ENCODE peak calls at places on chromosomes 2 and 18, in six cellular contexts. One of them, this sample, is unnamed.

GRCh38 chr2:30332791-30333453 is 101.6 kb downstream of the LBH start:
- DNase-seq in ovary: no peak
- DNase-seq in HFF-Myc: no peak
- DNase-seq in AG10803: no peak
- DNase-seq in fibroblast of lung: no peak
- DNase-seq in right lobe of liver: no peak
- DNase-seq in this sample: no peak

GRCh38 chr2:219344756-219345458 is 12.4 kb upstream of the RESP18 start:
- DNase-seq in ovary: no peak
- DNase-seq in HFF-Myc: no peak
- DNase-seq in AG10803: peak; percentile 37
- DNase-seq in fibroblast of lung: peak; percentile 36
- DNase-seq in right lobe of liver: peak; percentile 53
- DNase-seq in this sample: peak; percentile 20

GRCh38 chr2:202037086-202037485 is 3.4 kb downstream of the FZD7 start:
- DNase-seq in ovary: no peak
- DNase-seq in HFF-Myc: no peak
- DNase-seq in AG10803: peak; percentile 54
- DNase-seq in fibroblast of lung: peak; percentile 61
- DNase-seq in right lobe of liver: no peak
- DNase-seq in this sample: no peak

GRCh38 chr2:19362652-19363473 is 4.4 kb upstream of the OSR1 start:
- DNase-seq in ovary: peak; percentile 84
- DNase-seq in HFF-Myc: peak; percentile 67
- DNase-seq in AG10803: peak; percentile 85
- DNase-seq in fibroblast of lung: peak; percentile 71
- DNase-seq in right lobe of liver: peak; percentile 84
- DNase-seq in this sample: peak; percentile 84

GRCh38 chr2:228657807-228658402 is 476.4 kb upstream of the SPHKAP start:
- DNase-seq in ovary: no peak
- DNase-seq in HFF-Myc: no peak
- DNase-seq in AG10803: peak; percentile 49
- DNase-seq in fibroblast of lung: peak; percentile 29
- DNase-seq in right lobe of liver: no peak
- DNase-seq in this sample: peak; percentile 54

GRCh38 chr2:5692561-5693287 is 540 bp downstream of the SOX11 start:
- DNase-seq in ovary: no peak
- DNase-seq in HFF-Myc: no peak
- DNase-seq in AG10803: peak; percentile 13
- DNase-seq in fibroblast of lung: peak; percentile 72
- DNase-seq in right lobe of liver: no peak
- DNase-seq in this sample: no peak

GRCh38 chr2:38121481-38121880 is 45.5 kb upstream of the CYP1B1 start:
- DNase-seq in ovary: no peak
- DNase-seq in HFF-Myc: no peak
- DNase-seq in AG10803: no peak
- DNase-seq in fibroblast of lung: no peak
- DNase-seq in right lobe of liver: no peak
- DNase-seq in this sample: no peak

GRCh38 chr2:237282568-237283128 is 131.3 kb downstream of the COL6A3 start:
- DNase-seq in ovary: no peak
- DNase-seq in HFF-Myc: no peak
- DNase-seq in AG10803: peak; percentile 80
- DNase-seq in fibroblast of lung: peak; percentile 93
- DNase-seq in right lobe of liver: no peak
- DNase-seq in this sample: peak; percentile 30

GRCh38 chr2:164898475-164898874 is 56.9 kb downstream of the SLC38A11 start:
- DNase-seq in ovary: no peak
- DNase-seq in HFF-Myc: no peak
- DNase-seq in AG10803: peak; percentile 50
- DNase-seq in fibroblast of lung: peak; percentile 88
- DNase-seq in right lobe of liver: no peak
- DNase-seq in this sample: peak; percentile 69

GRCh38 chr2:222851956-222852617 is 8.7 kb upstream of the ACSL3 start:
- DNase-seq in ovary: no peak
- DNase-seq in HFF-Myc: no peak
- DNase-seq in AG10803: no peak
- DNase-seq in fibroblast of lung: peak; percentile 52
- DNase-seq in right lobe of liver: no peak
- DNase-seq in this sample: no peak
- TF ChIP-seq CTCF in ovary: no peak
- TF ChIP-seq CTCF in HFF-Myc: no peak
- TF ChIP-seq CTCF in AG10803: no peak
- TF ChIP-seq CTCF in fibroblast of lung: no peak
- TF ChIP-seq CTCF in right lobe of liver: no peak
- TF ChIP-seq CTCF in this sample: no peak

GRCh38 chr18:74577019-74577418 is 20.7 kb upstream of the ZNF407 start:
- DNase-seq in ovary: no peak
- DNase-seq in HFF-Myc: no peak
- DNase-seq in AG10803: no peak
- DNase-seq in fibroblast of lung: no peak
- DNase-seq in right lobe of liver: no peak
- DNase-seq in this sample: no peak

GRCh38 chr18:74579704-74580103 is 18.0 kb upstream of the ZNF407 start:
- DNase-seq in ovary: no peak
- DNase-seq in HFF-Myc: no peak
- DNase-seq in AG10803: no peak
- DNase-seq in fibroblast of lung: no peak
- DNase-seq in right lobe of liver: no peak
- DNase-seq in this sample: no peak

GRCh38 chr18:74587446-74587845 is 10.2 kb upstream of the ZNF407 start:
- DNase-seq in ovary: no peak
- DNase-seq in HFF-Myc: no peak
- DNase-seq in AG10803: no peak
- DNase-seq in fibroblast of lung: no peak
- DNase-seq in right lobe of liver: no peak
- DNase-seq in this sample: no peak

DNA sequence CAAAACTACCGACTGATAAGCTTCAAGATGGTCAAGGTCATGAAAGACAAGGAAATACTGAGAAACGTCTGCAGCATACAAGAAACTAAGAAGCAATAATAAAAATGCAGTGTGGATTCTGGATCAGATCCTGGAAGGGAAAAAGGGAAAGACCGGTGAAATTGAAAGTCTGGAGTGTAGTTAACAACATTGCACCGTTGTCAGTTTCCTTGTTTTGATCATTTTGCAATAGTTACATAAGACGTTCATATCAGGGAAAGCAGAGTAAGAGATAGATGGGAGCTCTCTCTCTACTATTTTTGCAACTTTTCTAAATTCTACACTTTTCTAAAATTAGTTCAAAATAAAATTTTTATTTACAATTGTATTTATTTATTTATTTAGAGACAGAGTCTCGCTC is 15.0 kb upstream of the ZNF407 start:
- DNase-seq in ovary: no peak
- DNase-seq in HFF-Myc: no peak
- DNase-seq in AG10803: no peak
- DNase-seq in fibroblast of lung: no peak
- DNase-seq in right lobe of liver: no peak
- DNase-seq in this sample: no peak
- H3K4me3 ChIP-seq in ovary: no peak overlapping the region
- H3K4me3 ChIP-seq in HFF-Myc: no peak overlapping the region
- H3K4me3 ChIP-seq in AG10803: no peak overlapping the region
- H3K4me3 ChIP-seq in fibroblast of lung: no peak overlapping the region
- H3K4me3 ChIP-seq in right lobe of liver: no peak overlapping the region
- H3K4me3 ChIP-seq in this sample: no peak overlapping the region

GRCh38 chr2:196239622-196240587 is 68.5 kb upstream of the STK17B start:
- DNase-seq in ovary: no peak
- DNase-seq in HFF-Myc: no peak
- DNase-seq in AG10803: peak; percentile 27
- DNase-seq in fibroblast of lung: peak; percentile 86
- DNase-seq in right lobe of liver: peak; percentile 60
- DNase-seq in this sample: peak; percentile 95
- TF ChIP-seq CTCF in ovary: no peak
- TF ChIP-seq CTCF in HFF-Myc: no peak
- TF ChIP-seq CTCF in AG10803: no peak
- TF ChIP-seq CTCF in fibroblast of lung: peak; percentile 15
- TF ChIP-seq CTCF in right lobe of liver: no peak
- TF ChIP-seq CTCF in this sample: peak; percentile 42

GRCh38 chr2:177149155-177149503 is 63.5 kb upstream of the HNRNPA3 start:
- DNase-seq in ovary: no peak
- DNase-seq in HFF-Myc: no peak
- DNase-seq in AG10803: no peak
- DNase-seq in fibroblast of lung: no peak
- DNase-seq in right lobe of liver: no peak
- DNase-seq in this sample: no peak

GRCh38 chr2:177143444-177143843 is 69.2 kb upstream of the HNRNPA3 start:
- DNase-seq in ovary: no peak
- DNase-seq in HFF-Myc: peak; percentile 36
- DNase-seq in AG10803: peak; percentile 72
- DNase-seq in fibroblast of lung: peak; percentile 60
- DNase-seq in right lobe of liver: no peak
- DNase-seq in this sample: peak; percentile 67

GRCh38 chr2:177147093-177147694 is 65.4 kb upstream of the HNRNPA3 start:
- DNase-seq in ovary: no peak
- DNase-seq in HFF-Myc: no peak
- DNase-seq in AG10803: peak; percentile 65
- DNase-seq in fibroblast of lung: peak; percentile 47
- DNase-seq in right lobe of liver: no peak
- DNase-seq in this sample: peak; percentile 63

GRCh38 chr2:177148477-177149154 is 64.0 kb upstream of the HNRNPA3 start:
- DNase-seq in ovary: peak; percentile 67
- DNase-seq in HFF-Myc: no peak
- DNase-seq in AG10803: peak; percentile 59
- DNase-seq in fibroblast of lung: peak; percentile 60
- DNase-seq in right lobe of liver: peak; percentile 84
- DNase-seq in this sample: peak; percentile 75

GRCh38 chr2:177147834-177148233 is 64.8 kb upstream of the HNRNPA3 start:
- DNase-seq in ovary: no peak
- DNase-seq in HFF-Myc: no peak
- DNase-seq in AG10803: no peak
- DNase-seq in fibroblast of lung: no peak
- DNase-seq in right lobe of liver: no peak
- DNase-seq in this sample: no peak
- H3K4me3 ChIP-seq in ovary: no peak overlapping the region
- H3K4me3 ChIP-seq in HFF-Myc: no peak overlapping the region
- H3K4me3 ChIP-seq in AG10803: no peak overlapping the region
- H3K4me3 ChIP-seq in fibroblast of lung: peak overlapping the region; percentile 67
- H3K4me3 ChIP-seq in right lobe of liver: no peak overlapping the region
- H3K4me3 ChIP-seq in this sample: no peak overlapping the region